ENCODE peak calls at places on chromosomes 4 and X, in seven cellular contexts. D is OCI-LY7; L is IMR-90; N is CD8-positive, alpha-beta T cell; U is adrenal gland; C is mesendoderm; S is fibroblast of lung. P is an unnamed sample. For H3K4me1, the result is how much of the 10 kb centered on the place peaks cover.

GRCh38 chrX:56729152-56729557 is at the start of gene NBDY:
- DNase-seq in D (peak), L (peak), N (peak), U (peak), C (peak), S (peak), P (peak)

GRCh38 chr4:118911162-118911791 is 22.6 kb downstream of the SYNPO2 start:
- DNase-seq in D (no peak), L (peak), N (no peak), U (no peak), C (no peak), S (no peak), P (no peak)

GRCh38 chr4:21757281-21757680 is 191.3 kb downstream of the KCNIP4 start:
- DNase-seq in D (no peak), L (no peak), N (no peak), U (no peak), C (no peak), S (peak), P (no peak)

GRCh38 chrX:52979993-52980392 is 21.7 kb upstream of the FAM156A start:
- DNase-seq in D (no peak), L (no peak), N (no peak), U (no peak), C (peak), S (no peak), P (no peak)

GRCh38 chrX:10119399-10119990 is 37.3 kb upstream of the CLCN4 start:
- DNase-seq in D (peak), L (peak), N (peak), U (peak), C (peak), S (peak), P (peak)

GRCh38 chr4:119000400-119000799 is 111.7 kb downstream of the SYNPO2 start:
- DNase-seq in D (no peak), L (peak), N (no peak), U (no peak), C (no peak), S (no peak), P (no peak)

GRCh38 chr4:5710065-5710961 is 688 bp upstream of the EVC start:
- DNase-seq in D (no peak), L (peak), N (no peak), U (no peak), C (peak), S (peak), P (no peak)

GRCh38 chrX:104324871-104325585 is 70.3 kb upstream of the ESX1 start:
- DNase-seq in D (no peak), L (peak), N (no peak), U (no peak), C (no peak), S (no peak), P (no peak)

GRCh38 chrX:131830400-131831184 is 192.5 kb upstream of the STK26 start:
- DNase-seq in D (peak), L (peak), N (no peak), U (peak), C (peak), S (peak), P (peak)

GRCh38 chr4:111630705-111631104 is 514.5 kb upstream of the FAM241A start:
- DNase-seq in D (peak), L (peak), N (no peak), U (no peak), C (peak), S (peak), P (no peak)

GRCh38 chr4:101439926-101440325 is 92.6 kb upstream of the PPP3CA start:
- DNase-seq in D (no peak), L (peak), N (no peak), U (no peak), C (no peak), S (no peak), P (no peak)

GRCh38 chrX:27571164-27571563 is 19.0 kb upstream of the DCAF8L2 start:
- DNase-seq in D (no peak), L (no peak), N (no peak), U (no peak), C (no peak), S (no peak), P (no peak)

GRCh38 chr4:169342906-169343560 is 72.3 kb upstream of the SH3RF1 start:
- DNase-seq in D (no peak), L (peak), N (no peak), U (no peak), C (no peak), S (no peak), P (no peak)

GRCh38 chrX:80026116-80026515 is 11.6 kb downstream of the TBX22 start:
- DNase-seq in D (no peak), L (no peak), N (no peak), U (no peak), C (no peak), S (no peak), P (no peak)

GRCh38 chr4:65538571-65538970 is 131.7 kb downstream of the EPHA5 start:
- DNase-seq in D (no peak), L (peak), N (no peak), U (no peak), C (no peak), S (no peak), P (no peak)

GRCh38 chrX:14095702-14096101 is 66.0 kb upstream of the GEMIN8 start:
- DNase-seq in D (peak), L (peak), N (peak), U (peak), C (peak), S (peak), P (peak)

GRCh38 chrX:106730385-106730784 is 3.9 kb downstream of the RNF128 start:
- DNase-seq in D (no peak), L (peak), N (no peak), U (no peak), C (no peak), S (peak), P (no peak)

GRCh38 chrX:150546711-150547153 is 21.7 kb upstream of the MTM1 start:
- DNase-seq in D (no peak), L (no peak), N (peak), U (no peak), C (no peak), S (peak), P (peak)

GRCh38 chr4:184329235-184330007 is 111.7 kb upstream of the ENPP6 start:
- DNase-seq in D (no peak), L (no peak), N (no peak), U (no peak), C (no peak), S (no peak), P (peak)

GRCh38 chr4:63049726-63050125 is 1359.5 kb downstream of the TECRL start:
- DNase-seq in D (no peak), L (no peak), N (no peak), U (no peak), C (peak), S (no peak), P (no peak)

GRCh38 chr4:153120235-153120634 is 84.0 kb upstream of the TRIM2 start:
- DNase-seq in D (no peak), L (no peak), N (no peak), U (no peak), C (no peak), S (no peak), P (no peak)

GRCh38 chr4:76293705-76294274 is 12.7 kb upstream of the STBD1 start:
- DNase-seq in D (no peak), L (no peak), N (no peak), U (no peak), C (no peak), S (no peak), P (no peak)

GRCh38 chrX:22559506-22559905 is 286.8 kb downstream of the CBLL2 start:
- DNase-seq in D (no peak), L (peak), N (no peak), U (no peak), C (no peak), S (peak), P (no peak)

GRCh38 chrX:46750829-46751228 is 8.1 kb downstream of the SLC9A7 start:
- DNase-seq in D (no peak), L (no peak), N (no peak), U (no peak), C (no peak), S (no peak), P (no peak)

DNA sequence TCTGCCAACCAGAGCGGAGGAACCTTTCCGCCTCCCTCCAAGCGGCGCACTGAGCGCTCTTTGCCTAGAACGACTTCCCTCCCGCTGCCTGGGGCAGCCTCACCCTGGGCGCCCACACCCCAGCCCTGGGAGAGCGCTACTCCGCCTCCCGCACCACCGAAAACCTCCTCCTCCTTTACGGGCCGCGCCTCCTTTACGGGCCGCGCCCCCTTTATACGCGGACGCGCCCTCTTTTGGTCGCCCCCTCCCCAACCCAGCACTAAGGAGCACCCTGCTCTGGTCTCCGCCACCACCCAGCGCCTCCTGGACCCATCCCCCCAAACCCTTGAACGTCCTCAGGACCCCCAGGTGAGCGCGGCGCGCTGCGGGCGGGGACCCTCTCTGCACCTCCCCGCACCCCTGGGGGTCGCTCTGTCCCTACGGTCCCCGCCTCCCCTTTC is 586 bp upstream of the NSG1 start:
- DNase-seq in D (peak), L (no peak), N (peak), U (no peak), C (no peak), S (no peak), P (no peak)
- H3K4me3 ChIP-seq in D (peak), L (peak), N (peak), U (no peak), C (peak), S (no peak), P (no peak)

GRCh38 chr4:123408471-123409084 is 12.0 kb downstream of the SPRY1 start:
- DNase-seq in D (no peak), L (no peak), N (no peak), U (no peak), C (no peak), S (no peak), P (no peak)
- H3K4me1 ChIP-seq in D (under half), L (under half), N (under half), U (under half), C (under half), S (under half), P (under half)

GRCh38 chrX:99653352-99653751 is 756.7 kb downstream of the PCDH19 start:
- DNase-seq in D (no peak), L (no peak), N (no peak), U (no peak), C (no peak), S (no peak), P (no peak)
- H3K4me3 ChIP-seq in D (no peak), L (no peak), N (no peak), U (no peak), C (no peak), S (no peak), P (no peak)

GRCh38 chrX:151985531-151985930 is 11.1 kb upstream of the GABRE start:
- DNase-seq in D (no peak), L (no peak), N (no peak), U (no peak), C (no peak), S (no peak), P (no peak)

GRCh38 chrX:151985955-151986354 is 11.5 kb upstream of the GABRE start:
- DNase-seq in D (no peak), L (peak), N (no peak), U (peak), C (no peak), S (peak), P (no peak)

GRCh38 chrX:151983186-151983585 is 8.7 kb upstream of the GABRE start:
- DNase-seq in D (no peak), L (no peak), N (no peak), U (no peak), C (no peak), S (no peak), P (no peak)

GRCh38 chrX:151984891-151985290 is 10.4 kb upstream of the GABRE start:
- DNase-seq in D (no peak), L (no peak), N (no peak), U (no peak), C (no peak), S (no peak), P (no peak)

GRCh38 chrX:151984328-151984727 is 9.9 kb upstream of the GABRE start:
- DNase-seq in D (no peak), L (peak), N (no peak), U (no peak), C (no peak), S (peak), P (no peak)
- H3K4me1 ChIP-seq in D (under half), L (under half), N (under half), U (under half), C (under half), S (under half), P (under half)

P was measured in thyroid gland.